ENCODE peak calls at places on chromosomes 13 and 19, in nine cellular contexts. W is D721Med; N is ascending aorta; A is psoas muscle; C is cardiac fibroblast; B is fibroblast of mammary gland; G is RWPE1; O is body of pancreas; L is CD4-positive, alpha-beta T cell. Y is an unnamed sample.

GRCh38 chr13:22648325-22648758 is 532.4 kb upstream of the SGCG start:
- DNase-seq in W (no peak), N (no peak), A (no peak), C (no peak), B (peak), G (no peak), O (no peak), L (no peak), Y (no peak)

GRCh38 chr13:32905063-32905863 is 111.0 kb upstream of the KL start:
- DNase-seq in W (no peak), N (no peak), A (no peak), C (no peak), B (no peak), G (peak), O (no peak), L (no peak), Y (peak)

GRCh38 chr19:28242317-28242927 is 970.5 kb downstream of the UQCRFS1 start:
- DNase-seq in W (peak), N (no peak), A (no peak), C (peak), B (peak), G (peak), O (peak), L (no peak), Y (peak)

GRCh38 chr19:38056646-38057045 is 149.6 kb downstream of the SIPA1L3 start:
- DNase-seq in W (no peak), N (no peak), A (no peak), C (no peak), B (no peak), G (no peak), O (no peak), L (no peak), Y (no peak)

GRCh38 chr19:3389876-3390361 is 23.5 kb downstream of the NFIC start:
- DNase-seq in W (no peak), N (no peak), A (peak), C (peak), B (peak), G (no peak), O (peak), L (no peak), Y (peak)

GRCh38 chr19:38538793-38539528 is 78.8 kb downstream of the MAP4K1 start:
- DNase-seq in W (no peak), N (no peak), A (no peak), C (no peak), B (no peak), G (no peak), O (no peak), L (no peak), Y (no peak)

GRCh38 chr13:27170221-27170520 is 1.4 kb downstream of the USP12 start:
- DNase-seq in W (no peak), N (no peak), A (no peak), C (peak), B (peak), G (peak), O (no peak), L (no peak), Y (peak)

GRCh38 chr19:48330012-48330681 is 4.8 kb downstream of the EMP3 start:
- DNase-seq in W (peak), N (peak), A (peak), C (no peak), B (peak), G (no peak), O (peak), L (peak), Y (no peak)

GRCh38 chr19:1967087-1967608 is 26.2 kb downstream of the CSNK1G2 start:
- DNase-seq in W (no peak), N (no peak), A (peak), C (no peak), B (no peak), G (no peak), O (no peak), L (peak), Y (no peak)

GRCh38 chr19:558770-559439 is 13.5 kb upstream of the BSG start:
- DNase-seq in W (no peak), N (no peak), A (no peak), C (no peak), B (no peak), G (no peak), O (no peak), L (no peak), Y (no peak)

GRCh38 chr13:27967203-27967735 is 1.8 kb downstream of the CDX2 start:
- DNase-seq in W (no peak), N (no peak), A (no peak), C (no peak), B (no peak), G (no peak), O (no peak), L (no peak), Y (no peak)

GRCh38 chr13:50222569-50223332 is 207.5 kb downstream of the KCNRG start:
- DNase-seq in W (no peak), N (peak), A (peak), C (peak), B (peak), G (peak), O (peak), L (peak), Y (peak)

GRCh38 chr19:2355168-2356035 is 4.7 kb upstream of the TMPRSS9 start:
- DNase-seq in W (no peak), N (no peak), A (peak), C (no peak), B (peak), G (no peak), O (no peak), L (no peak), Y (peak)

GRCh38 chr13:31160857-31161582 is 684 bp downstream of the HSPH1 start:
- DNase-seq in W (no peak), N (peak), A (peak), C (peak), B (peak), G (peak), O (peak), L (peak), Y (peak)

GRCh38 chr19:48344892-48345291 is 18.8 kb downstream of the TMEM143 start:
- DNase-seq in W (peak), N (no peak), A (no peak), C (no peak), B (no peak), G (no peak), O (no peak), L (no peak), Y (no peak)

GRCh38 chr19:15448778-15449619 is 757 bp downstream of the WIZ start:
- DNase-seq in W (no peak), N (no peak), A (peak), C (no peak), B (no peak), G (no peak), O (no peak), L (no peak), Y (peak)

GRCh38 chr19:18294467-18294864 is 13.0 kb upstream of the JUND start:
- DNase-seq in W (no peak), N (no peak), A (peak), C (no peak), B (no peak), G (peak), O (peak), L (peak), Y (no peak)

GRCh38 chr19:44566984-44567383 is 37.5 kb upstream of the CEACAM20 start:
- DNase-seq in W (no peak), N (no peak), A (no peak), C (no peak), B (no peak), G (no peak), O (no peak), L (no peak), Y (no peak)

GRCh38 chr13:66887088-66887487 is 343.0 kb downstream of the PCDH9 start:
- DNase-seq in W (no peak), N (no peak), A (no peak), C (peak), B (peak), G (no peak), O (no peak), L (no peak), Y (peak)

GRCh38 chr19:18109731-18110671 is 12.4 kb downstream of the MAST3 start:
- DNase-seq in W (peak), N (peak), A (peak), C (no peak), B (no peak), G (no peak), O (peak), L (peak), Y (peak)

GRCh38 chr13:37429976-37430375 is 168.6 kb downstream of the POSTN start:
- DNase-seq in W (no peak), N (no peak), A (no peak), C (peak), B (peak), G (no peak), O (no peak), L (no peak), Y (peak)

GRCh38 chr13:46523972-46524737 is 28.8 kb upstream of the LRCH1 start:
- DNase-seq in W (no peak), N (no peak), A (no peak), C (peak), B (peak), G (no peak), O (no peak), L (no peak), Y (peak)

GRCh38 chr13:85529216-85529590 is 270.0 kb downstream of the SLITRK6 start:
- DNase-seq in W (no peak), N (no peak), A (no peak), C (no peak), B (no peak), G (no peak), O (no peak), L (no peak), Y (peak)

GRCh38 chr13:78826936-78827335 is 168.0 kb upstream of the OBI1 start:
- DNase-seq in W (no peak), N (no peak), A (no peak), C (no peak), B (no peak), G (no peak), O (no peak), L (no peak), Y (no peak)

GRCh38 chr13:26011996-26012688 is 39.7 kb downstream of the SHISA2 start:
- DNase-seq in W (no peak), N (no peak), A (no peak), C (no peak), B (no peak), G (no peak), O (no peak), L (peak), Y (no peak)

GRCh38 chr19:56114711-56115110 is 6.4 kb downstream of the ZNF787 start:
- DNase-seq in W (no peak), N (no peak), A (no peak), C (no peak), B (no peak), G (no peak), O (no peak), L (no peak), Y (no peak)

GRCh38 chr19:10861118-10861651 is 10.2 kb upstream of the CARM1 start:
- DNase-seq in W (no peak), N (no peak), A (no peak), C (peak), B (no peak), G (no peak), O (peak), L (peak), Y (no peak)
- TF ChIP-seq CTCF in W (peak), N (no peak), A (peak), C (peak), B (peak), G (no peak), O (no peak), L (peak), Y (peak)

DNA sequence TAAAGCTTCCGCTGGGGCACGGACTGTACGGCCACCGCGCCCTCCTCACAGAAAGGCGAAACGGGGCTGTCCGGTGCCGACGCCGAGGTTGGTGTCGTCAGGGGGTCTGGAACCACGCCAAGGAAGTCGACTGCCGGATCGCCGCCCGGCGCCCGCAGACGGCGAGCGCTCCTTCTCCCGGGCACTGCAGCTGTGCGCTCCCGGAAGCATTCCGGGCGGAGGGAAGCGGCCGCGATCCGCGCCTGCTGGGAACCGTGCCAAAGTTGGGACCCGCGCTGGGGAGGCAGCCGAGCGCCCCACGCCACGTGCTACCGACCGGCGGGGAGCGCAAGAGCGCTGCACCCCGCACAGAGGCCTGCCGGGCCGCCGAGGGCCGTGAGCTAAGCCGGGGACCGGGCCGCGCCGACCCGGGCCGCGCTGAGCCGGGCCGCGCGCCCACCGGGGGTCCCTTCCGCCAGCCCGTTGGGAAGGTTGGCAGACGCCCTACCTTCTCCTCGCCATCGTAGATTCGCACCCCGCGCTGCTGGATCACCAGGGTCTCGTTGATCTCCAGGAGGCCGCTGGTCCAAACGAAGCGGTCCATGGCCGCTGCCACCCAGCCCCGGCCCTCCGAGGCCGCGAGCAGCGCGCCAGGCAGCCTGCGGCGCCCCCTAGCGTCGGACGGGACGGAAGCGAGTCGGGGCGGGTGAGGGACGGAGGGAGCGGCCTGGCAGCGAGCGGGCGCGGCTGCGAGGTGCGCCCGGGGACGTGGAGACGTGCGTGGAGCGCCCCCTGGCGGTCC is at the start of gene VPS36:
- DNase-seq in W (peak), N (peak), A (peak), C (peak), B (peak), G (peak), O (peak), L (peak), Y (peak)
- TF ChIP-seq CTCF in W (peak), N (peak), A (peak), C (no peak), B (peak), G (peak), O (peak), L (peak), Y (peak)

GRCh38 chr13:112943309-112944125 is 25.5 kb upstream of the MCF2L start:
- DNase-seq in W (no peak), N (peak), A (no peak), C (peak), B (no peak), G (peak), O (peak), L (peak), Y (peak)
- TF ChIP-seq CTCF in W (no peak), N (no peak), A (no peak), C (no peak), B (no peak), G (no peak), O (no peak), L (no peak), Y (no peak)

DNA sequence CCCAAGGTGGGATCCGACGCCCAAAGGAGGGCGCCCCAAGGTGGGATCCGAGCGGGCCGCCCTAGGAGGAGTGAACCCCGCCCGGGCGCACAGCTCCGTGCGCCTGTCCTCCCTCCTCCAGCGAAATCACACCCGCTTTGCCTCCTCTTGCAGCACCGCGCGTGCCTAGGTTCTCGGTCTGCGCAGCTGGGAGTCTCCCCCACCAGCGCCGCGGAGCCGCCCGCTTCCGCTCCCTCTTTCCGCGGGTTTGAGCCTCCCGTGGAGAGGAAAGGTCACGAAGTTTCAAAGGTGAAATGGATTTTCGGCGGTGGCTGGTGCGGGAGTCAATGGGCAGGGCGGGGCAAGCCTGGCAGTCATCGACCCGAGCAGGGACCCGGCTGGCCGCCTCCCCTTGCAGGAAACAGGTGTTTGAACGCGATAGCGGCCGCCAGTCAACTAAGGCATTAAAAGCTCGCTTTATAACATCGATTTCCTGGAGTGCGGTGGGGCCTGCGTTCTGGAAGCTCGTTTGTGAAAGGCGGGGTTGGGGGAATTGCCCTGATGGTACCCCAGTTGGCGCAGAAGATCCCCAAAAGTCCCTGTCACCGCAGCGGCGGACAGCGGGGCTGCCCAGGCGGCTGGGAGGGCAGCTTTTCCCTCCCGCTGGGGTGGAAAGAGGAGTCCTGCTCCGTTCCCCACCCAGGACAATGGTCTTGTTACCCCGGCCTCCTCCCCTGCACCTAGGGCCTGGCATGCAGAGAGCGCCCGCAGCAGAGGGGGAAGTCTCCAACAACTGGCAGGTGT is 9.0 kb upstream of the SOX1 start:
- DNase-seq in W (no peak), N (no peak), A (no peak), C (no peak), B (no peak), G (no peak), O (no peak), L (no peak), Y (no peak)
- TF ChIP-seq CTCF in W (no peak), N (no peak), A (no peak), C (no peak), B (no peak), G (no peak), O (no peak), L (no peak), Y (no peak)

DNA sequence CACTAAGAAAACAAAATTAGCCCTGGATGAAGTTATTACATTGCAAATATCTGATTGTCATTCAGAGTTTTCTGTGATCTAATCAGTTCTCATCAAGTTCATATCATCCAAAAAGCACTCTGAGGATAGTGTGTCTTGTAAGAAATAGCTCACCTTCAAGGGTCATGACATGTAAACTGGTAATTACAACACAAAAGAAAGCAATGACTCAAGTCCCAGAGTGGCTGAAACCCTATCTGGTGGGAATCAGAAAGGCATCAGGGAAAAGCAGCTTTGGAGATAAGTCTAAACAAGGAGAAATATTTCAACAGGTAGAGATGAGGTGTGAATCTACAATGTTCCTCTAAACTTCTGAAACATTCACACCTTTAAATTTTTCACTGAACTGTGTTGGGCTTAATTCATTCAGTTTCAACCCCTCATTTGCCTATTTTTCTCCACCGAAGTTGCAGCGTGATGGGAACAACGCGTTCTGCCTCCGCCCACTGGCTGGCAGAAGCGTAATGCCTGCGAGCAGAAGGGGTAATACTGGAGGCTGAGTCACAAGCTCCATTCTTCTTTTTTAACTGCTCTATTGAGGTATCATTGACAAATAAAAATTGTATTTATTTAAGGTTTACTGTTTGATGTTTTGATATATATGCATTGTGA is 155.2 kb upstream of the IPO5 start:
- DNase-seq in W (no peak), N (peak), A (no peak), C (no peak), B (peak), G (no peak), O (no peak), L (no peak), Y (peak)
- TF ChIP-seq CTCF in W (no peak), N (no peak), A (no peak), C (no peak), B (no peak), G (no peak), O (no peak), L (no peak), Y (no peak)

DNA sequence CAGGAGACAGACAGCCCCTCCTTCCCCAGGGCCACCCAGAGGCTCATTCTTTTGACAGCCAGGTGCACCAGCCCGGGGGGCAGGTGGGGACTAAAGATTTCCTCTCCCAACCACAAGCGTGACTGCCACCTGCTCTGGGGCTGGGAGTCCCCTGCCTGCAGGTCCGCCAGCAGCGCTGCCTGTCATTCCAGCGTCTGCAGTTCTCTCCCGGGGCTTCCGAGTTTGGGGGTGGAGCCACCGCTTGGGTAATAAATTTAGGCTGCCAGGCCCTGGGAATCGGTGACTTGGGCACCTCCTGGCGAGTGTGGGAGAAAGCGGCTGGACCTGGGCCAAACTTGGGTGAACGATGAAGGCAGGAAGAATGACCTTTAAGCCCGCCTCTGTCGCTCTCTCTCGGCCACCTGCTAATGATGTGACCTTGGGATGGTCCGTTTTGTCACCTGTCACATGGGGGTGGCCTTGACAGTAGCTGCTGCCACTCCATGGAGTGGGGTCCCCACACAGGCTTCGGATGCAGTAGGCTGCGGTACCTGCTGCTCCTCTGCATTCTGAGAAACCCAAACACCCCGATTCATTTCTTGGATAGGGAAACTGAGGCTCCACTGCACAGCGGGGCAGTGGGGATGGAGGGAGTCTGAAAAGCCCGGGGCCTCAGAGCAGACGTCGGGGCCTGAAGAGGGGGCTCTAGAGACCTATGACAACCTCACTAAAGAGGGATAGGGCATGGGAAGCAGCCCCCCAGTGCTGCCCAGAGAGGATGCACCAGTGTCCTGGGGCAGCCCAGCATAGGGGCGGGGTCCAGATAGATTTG is 12.8 kb downstream of the FUT6 start:
- DNase-seq in W (no peak), N (no peak), A (no peak), C (peak), B (peak), G (peak), O (peak), L (no peak), Y (peak)
- TF ChIP-seq CTCF in W (no peak), N (no peak), A (no peak), C (peak), B (no peak), G (peak), O (no peak), L (no peak), Y (no peak)

GRCh38 chr19:29290853-29291252 is 77.9 kb upstream of the UQCRFS1 start:
- DNase-seq in W (no peak), N (no peak), A (no peak), C (no peak), B (no peak), G (no peak), O (no peak), L (no peak), Y (no peak)
- TF ChIP-seq CTCF in W (no peak), N (no peak), A (no peak), C (no peak), B (no peak), G (no peak), O (no peak), L (no peak), Y (no peak)